ENCODE peak calls at places on chromosomes 3 and 15, in ten cellular contexts. I is tibial nerve, B is GM12865, T is AG09309, D is GM12878, H is fibroblast of the aortic adventitia, X is cardiac fibroblast, L is astrocyte of the spinal cord, N is thyroid gland, R is dorsolateral prefrontal cortex. F is an unnamed sample.

GRCh38 chr3:83523470-83524073 is 1435.2 kb upstream of the CADM2 start:
- DNase-seq in I (no peak), B (peak), T (no peak), D (peak), H (no peak), X (peak), L (peak), N (peak), R (no peak), F (peak)

GRCh38 chr3:130789678-130790340 is 43.2 kb upstream of the PIK3R4 start:
- DNase-seq in I (no peak), B (no peak), T (no peak), D (no peak), H (no peak), X (no peak), L (no peak), N (no peak), R (no peak), F (no peak)

GRCh38 chr3:71805199-71805598 is 20.3 kb upstream of the PROK2 start:
- DNase-seq in I (no peak), B (no peak), T (no peak), D (no peak), H (no peak), X (no peak), L (no peak), N (no peak), R (no peak), F (no peak)

GRCh38 chr3:175956964-175957363 is 1097.8 kb downstream of the NAALADL2 start:
- DNase-seq in I (no peak), B (no peak), T (peak), D (no peak), H (no peak), X (no peak), L (no peak), N (no peak), R (no peak), F (no peak)

GRCh38 chr3:158522737-158523136 is 48.3 kb upstream of the MLF1 start:
- DNase-seq in I (no peak), B (no peak), T (peak), D (no peak), H (peak), X (peak), L (peak), N (no peak), R (no peak), F (no peak)

GRCh38 chr15:56984681-56985515 is 66.5 kb downstream of the TCF12 start:
- DNase-seq in I (no peak), B (no peak), T (no peak), D (no peak), H (peak), X (peak), L (peak), N (no peak), R (no peak), F (peak)

GRCh38 chr3:193744048-193744821 is 151.2 kb downstream of the OPA1 start:
- DNase-seq in I (no peak), B (no peak), T (no peak), D (peak), H (no peak), X (no peak), L (no peak), N (no peak), R (no peak), F (no peak)

GRCh38 chr15:86541540-86541939 is 461.9 kb downstream of the AGBL1 start:
- DNase-seq in I (no peak), B (no peak), T (no peak), D (no peak), H (no peak), X (no peak), L (no peak), N (no peak), R (no peak), F (no peak)

GRCh38 chr15:101427606-101428487 is 61.7 kb downstream of the PCSK6 start:
- DNase-seq in I (no peak), B (no peak), T (no peak), D (no peak), H (no peak), X (no peak), L (no peak), N (no peak), R (no peak), F (no peak)

GRCh38 chr3:32106929-32107362 is 526 bp downstream of the GPD1L start:
- DNase-seq in I (no peak), B (peak), T (no peak), D (no peak), H (peak), X (peak), L (peak), N (peak), R (no peak), F (no peak)

GRCh38 chr15:52183562-52184173 is 7.5 kb downstream of the GNB5 start:
- DNase-seq in I (no peak), B (peak), T (no peak), D (no peak), H (peak), X (peak), L (peak), N (peak), R (no peak), F (peak)

GRCh38 chr3:123602325-123602724 is 17.5 kb upstream of the HACD2 start:
- DNase-seq in I (no peak), B (no peak), T (peak), D (no peak), H (peak), X (peak), L (peak), N (no peak), R (no peak), F (peak)

GRCh38 chr3:106157411-106157810 is 288.6 kb upstream of the CBLB start:
- DNase-seq in I (no peak), B (no peak), T (no peak), D (no peak), H (no peak), X (no peak), L (no peak), N (no peak), R (no peak), F (no peak)

GRCh38 chr3:47418167-47419082 is 37.6 kb downstream of the PTPN23 start:
- DNase-seq in I (no peak), B (no peak), T (no peak), D (no peak), H (no peak), X (no peak), L (no peak), N (no peak), R (no peak), F (no peak)

GRCh38 chr15:70334286-70334685 is 236.6 kb upstream of the TLE3 start:
- DNase-seq in I (no peak), B (no peak), T (no peak), D (no peak), H (no peak), X (no peak), L (no peak), N (no peak), R (no peak), F (no peak)

DNA sequence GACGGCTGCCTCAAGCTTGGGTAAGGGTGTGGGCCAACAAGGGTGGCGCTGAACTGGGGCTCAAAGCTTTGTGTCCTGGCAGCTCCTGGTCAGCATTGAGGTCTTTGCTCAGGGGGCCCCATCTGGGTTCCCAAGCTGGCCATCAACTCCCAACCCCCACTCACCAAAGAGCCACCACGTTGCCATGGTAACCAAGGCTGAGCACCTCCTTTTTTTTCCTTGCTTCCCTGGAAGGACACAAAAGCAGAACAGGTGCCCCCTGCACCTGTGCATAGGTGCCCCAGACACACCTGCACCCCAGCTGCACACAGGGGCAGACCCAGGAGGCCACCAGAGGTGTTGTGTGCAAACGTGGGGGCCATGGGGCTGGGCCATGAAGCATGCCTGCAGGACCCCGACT is 16.5 kb downstream of the UROC1 start:
- DNase-seq in I (no peak), B (no peak), T (no peak), D (no peak), H (no peak), X (no peak), L (no peak), N (no peak), R (no peak), F (no peak)
- H3K4me3 ChIP-seq in I (no peak), B (no peak), T (no peak), D (no peak), H (no peak), X (no peak), L (no peak), N (no peak), R (no peak), F (no peak)

DNA sequence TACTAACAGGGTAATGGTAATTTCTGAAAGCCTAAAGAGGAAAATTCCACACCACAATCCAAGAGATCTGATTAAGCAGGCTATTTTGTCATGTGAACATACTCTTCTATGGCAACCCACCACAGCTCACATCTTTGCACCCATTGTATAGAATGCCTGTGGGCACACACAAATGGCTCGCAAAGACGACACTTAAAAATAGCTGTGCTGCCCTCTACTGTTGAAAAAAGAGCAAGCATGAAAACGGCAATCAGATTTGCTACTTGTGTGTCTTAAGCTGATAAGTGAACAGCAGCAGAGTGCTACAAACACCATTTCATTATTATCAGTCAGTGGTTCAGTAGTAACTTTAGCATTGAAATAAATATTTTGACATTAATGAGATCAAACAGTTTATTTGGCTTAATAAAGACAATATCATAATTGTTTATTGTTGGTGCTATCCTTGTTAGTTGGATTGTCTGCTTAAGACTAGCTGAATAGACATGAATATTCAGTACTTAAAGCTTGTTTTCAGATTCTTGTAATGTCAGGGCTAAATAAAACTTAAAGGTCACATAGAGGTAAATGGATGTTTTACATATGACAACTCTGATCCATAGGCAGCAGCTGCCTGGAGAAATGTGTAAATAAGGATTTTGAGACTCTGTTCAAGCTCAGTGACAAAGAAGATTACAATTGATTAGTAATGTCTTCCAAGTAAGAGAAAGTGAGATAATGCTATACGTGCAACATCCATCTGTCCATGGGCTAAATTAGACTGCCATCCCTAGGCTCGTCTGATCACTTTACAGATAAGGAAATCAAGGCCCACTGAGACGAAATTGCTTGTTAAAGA is 199.1 kb downstream of the LRRN1 start:
- DNase-seq in I (no peak), B (peak), T (no peak), D (peak), H (no peak), X (peak), L (peak), N (no peak), R (no peak), F (peak)
- TF ChIP-seq CTCF in I (no peak), B (peak), T (peak), D (peak), H (no peak), X (no peak), L (peak), N (peak), R (peak), F (no peak)

GRCh38 chr15:63380151-63380827 is 1.4 kb downstream of the CA12 start:
- DNase-seq in I (no peak), B (no peak), T (no peak), D (no peak), H (peak), X (no peak), L (peak), N (no peak), R (no peak), F (no peak)

GRCh38 chr15:63381301-63382192 is at the start of gene CA12:
- DNase-seq in I (no peak), B (no peak), T (no peak), D (no peak), H (peak), X (peak), L (peak), N (peak), R (no peak), F (peak)

GRCh38 chr15:63378946-63379345 is 2.7 kb downstream of the CA12 start:
- DNase-seq in I (no peak), B (no peak), T (no peak), D (no peak), H (no peak), X (no peak), L (no peak), N (no peak), R (no peak), F (no peak)

GRCh38 chr15:63380828-63381282 is 791 bp downstream of the CA12 start:
- DNase-seq in I (no peak), B (no peak), T (no peak), D (no peak), H (peak), X (peak), L (no peak), N (peak), R (no peak), F (no peak)

GRCh38 chr15:63379492-63380150 is 2.0 kb downstream of the CA12 start:
- DNase-seq in I (no peak), B (no peak), T (no peak), D (no peak), H (peak), X (no peak), L (no peak), N (no peak), R (no peak), F (no peak)
- H3K4me3 ChIP-seq in I (no peak), B (no peak), T (no peak), D (no peak), H (peak), X (no peak), L (no peak), N (no peak), R (no peak), F (no peak)

GRCh38 chr3:162072656-162073055 is 576.0 kb downstream of the OTOL1 start:
- DNase-seq in I (no peak), B (no peak), T (no peak), D (no peak), H (no peak), X (no peak), L (no peak), N (no peak), R (no peak), F (no peak)
- TF ChIP-seq CTCF in I (no peak), B (no peak), T (no peak), D (no peak), H (no peak), X (no peak), L (no peak), N (no peak), R (no peak), F (no peak)